ENCODE peak calls at places on chromosomes 16 and 17, in four cellular contexts. One of them, this sample, is unnamed.

GRCh38 chr16:30621765-30622164 is 11.6 kb upstream of the ZNF689 start:
- DNase-seq in HT-29: no peak
- DNase-seq in T-helper 9 cell: no peak
- DNase-seq in stimulated activated CD4-positive, alpha-beta T cell treated with anti-CD3 and anti-CD28 coated beads, TNF-alpha, amount 100 ng/mL, for 1 hour: no peak
- DNase-seq in this sample: no peak

GRCh38 chr16:2148714-2149629 is 547 bp downstream of the RAB26 start:
- DNase-seq in HT-29: peak
- DNase-seq in T-helper 9 cell: peak
- DNase-seq in stimulated activated CD4-positive, alpha-beta T cell treated with anti-CD3 and anti-CD28 coated beads, TNF-alpha, amount 100 ng/mL, for 1 hour: no peak
- DNase-seq in this sample: no peak

GRCh38 chr17:2815781-2816185 is 19.5 kb downstream of the RAP1GAP2 start:
- DNase-seq in HT-29: peak
- DNase-seq in T-helper 9 cell: no peak
- DNase-seq in stimulated activated CD4-positive, alpha-beta T cell treated with anti-CD3 and anti-CD28 coated beads, TNF-alpha, amount 100 ng/mL, for 1 hour: no peak
- DNase-seq in this sample: no peak

GRCh38 chr17:76893623-76894358 is 25.6 kb downstream of the MGAT5B start:
- DNase-seq in HT-29: no peak
- DNase-seq in T-helper 9 cell: no peak
- DNase-seq in stimulated activated CD4-positive, alpha-beta T cell treated with anti-CD3 and anti-CD28 coated beads, TNF-alpha, amount 100 ng/mL, for 1 hour: no peak
- DNase-seq in this sample: no peak

GRCh38 chr16:57859331-57859730 is 57.0 kb upstream of the KIFC3 start:
- DNase-seq in HT-29: peak
- DNase-seq in T-helper 9 cell: no peak
- DNase-seq in stimulated activated CD4-positive, alpha-beta T cell treated with anti-CD3 and anti-CD28 coated beads, TNF-alpha, amount 100 ng/mL, for 1 hour: no peak
- DNase-seq in this sample: no peak

GRCh38 chr17:72136692-72137550 is 16.1 kb downstream of the SOX9 start:
- DNase-seq in HT-29: peak
- DNase-seq in T-helper 9 cell: no peak
- DNase-seq in stimulated activated CD4-positive, alpha-beta T cell treated with anti-CD3 and anti-CD28 coated beads, TNF-alpha, amount 100 ng/mL, for 1 hour: no peak
- DNase-seq in this sample: no peak

GRCh38 chr17:74957935-74958549 is 14.5 kb downstream of the HID1 start:
- DNase-seq in HT-29: peak
- DNase-seq in T-helper 9 cell: peak
- DNase-seq in stimulated activated CD4-positive, alpha-beta T cell treated with anti-CD3 and anti-CD28 coated beads, TNF-alpha, amount 100 ng/mL, for 1 hour: peak
- DNase-seq in this sample: peak

GRCh38 chr16:81654346-81654745 is 124.7 kb upstream of the PLCG2 start:
- DNase-seq in HT-29: no peak
- DNase-seq in T-helper 9 cell: no peak
- DNase-seq in stimulated activated CD4-positive, alpha-beta T cell treated with anti-CD3 and anti-CD28 coated beads, TNF-alpha, amount 100 ng/mL, for 1 hour: no peak
- DNase-seq in this sample: no peak

GRCh38 chr17:77959216-77959925 is 868 bp downstream of the TNRC6C start:
- DNase-seq in HT-29: no peak
- DNase-seq in T-helper 9 cell: peak
- DNase-seq in stimulated activated CD4-positive, alpha-beta T cell treated with anti-CD3 and anti-CD28 coated beads, TNF-alpha, amount 100 ng/mL, for 1 hour: peak
- DNase-seq in this sample: peak

GRCh38 chr17:67636841-67637240 is 80.9 kb upstream of the NOL11 start:
- DNase-seq in HT-29: peak
- DNase-seq in T-helper 9 cell: no peak
- DNase-seq in stimulated activated CD4-positive, alpha-beta T cell treated with anti-CD3 and anti-CD28 coated beads, TNF-alpha, amount 100 ng/mL, for 1 hour: no peak
- DNase-seq in this sample: no peak

GRCh38 chr16:71552698-71553503 is 24.0 kb downstream of the TAT start:
- DNase-seq in HT-29: peak
- DNase-seq in T-helper 9 cell: no peak
- DNase-seq in stimulated activated CD4-positive, alpha-beta T cell treated with anti-CD3 and anti-CD28 coated beads, TNF-alpha, amount 100 ng/mL, for 1 hour: no peak
- DNase-seq in this sample: no peak

GRCh38 chr16:49576941-49577340 is 203.3 kb downstream of the C16orf78 start:
- DNase-seq in HT-29: no peak
- DNase-seq in T-helper 9 cell: no peak
- DNase-seq in stimulated activated CD4-positive, alpha-beta T cell treated with anti-CD3 and anti-CD28 coated beads, TNF-alpha, amount 100 ng/mL, for 1 hour: no peak
- DNase-seq in this sample: no peak

GRCh38 chr16:70493863-70494770 is 29.2 kb downstream of the COG4 start:
- DNase-seq in HT-29: no peak
- DNase-seq in T-helper 9 cell: no peak
- DNase-seq in stimulated activated CD4-positive, alpha-beta T cell treated with anti-CD3 and anti-CD28 coated beads, TNF-alpha, amount 100 ng/mL, for 1 hour: no peak
- DNase-seq in this sample: no peak

GRCh38 chr17:40070644-40070894 is 7.8 kb downstream of the THRA start:
- DNase-seq in HT-29: no peak
- DNase-seq in T-helper 9 cell: no peak
- DNase-seq in stimulated activated CD4-positive, alpha-beta T cell treated with anti-CD3 and anti-CD28 coated beads, TNF-alpha, amount 100 ng/mL, for 1 hour: no peak
- DNase-seq in this sample: no peak

GRCh38 chr17:4438162-4438944 is 4.6 kb downstream of the SPNS3 start:
- DNase-seq in HT-29: no peak
- DNase-seq in T-helper 9 cell: no peak
- DNase-seq in stimulated activated CD4-positive, alpha-beta T cell treated with anti-CD3 and anti-CD28 coated beads, TNF-alpha, amount 100 ng/mL, for 1 hour: no peak
- DNase-seq in this sample: no peak